ENCODE peak calls at places on chromosomes 6 and 20, in four cellular contexts. I, Z, V and A are unnamed samples.

GRCh38 chr6:127514396-127515227 is 4.5 kb downstream of the MTCL3 start:
- DNase-seq in I (peak), Z (peak), V (peak), A (no peak)

GRCh38 chr6:35047265-35048011 is 93.7 kb downstream of the TCP11 start:
- DNase-seq in I (no peak), Z (peak), V (peak), A (no peak)

GRCh38 chr6:84093405-84094049 is 60.0 kb downstream of the MRAP2 start:
- DNase-seq in I (no peak), Z (no peak), V (peak), A (no peak)

GRCh38 chr6:125273965-125274364 is 27.8 kb downstream of the HDDC2 start:
- DNase-seq in I (no peak), Z (peak), V (peak), A (no peak)

GRCh38 chr6:155050311-155050710 is 55.2 kb downstream of the TIAM2 start:
- DNase-seq in I (no peak), Z (no peak), V (peak), A (no peak)

GRCh38 chr6:27865952-27866369 is 46.2 kb downstream of the OR2B2 start:
- DNase-seq in I (peak), Z (peak), V (no peak), A (no peak)

GRCh38 chr20:22836211-22836610 is 198.9 kb upstream of the SSTR4 start:
- DNase-seq in I (no peak), Z (peak), V (peak), A (no peak)

GRCh38 chr6:155084431-155085123 is 89.5 kb downstream of the TIAM2 start:
- DNase-seq in I (no peak), Z (no peak), V (peak), A (no peak)

GRCh38 chr20:5642155-5642981 is 107.8 kb upstream of the SHLD1 start:
- DNase-seq in I (no peak), Z (peak), V (peak), A (no peak)

GRCh38 chr20:2507875-2508630 is 662 bp downstream of the ZNF343 start:
- DNase-seq in I (peak), Z (peak), V (peak), A (peak)

GRCh38 chr6:28303570-28303969 is 22.2 kb downstream of the PGBD1 start:
- DNase-seq in I (no peak), Z (no peak), V (no peak), A (no peak)

GRCh38 chr6:140441256-140441655 is 1066.8 kb upstream of the CITED2 start:
- DNase-seq in I (peak), Z (peak), V (peak), A (no peak)

GRCh38 chr20:63246490-63247284 is 7.6 kb downstream of the NKAIN4 start:
- DNase-seq in I (no peak), Z (no peak), V (peak), A (no peak)

GRCh38 chr6:52672422-52673025 is 1.6 kb downstream of the TMEM14A start:
- DNase-seq in I (peak), Z (no peak), V (peak), A (no peak)

GRCh38 chr20:34964486-34964885 is 8.8 kb downstream of the MYH7B start:
- DNase-seq in I (no peak), Z (no peak), V (no peak), A (no peak)

GRCh38 chr6:52543262-52543661 is 33.6 kb downstream of the TRAM2 start:
- DNase-seq in I (no peak), Z (no peak), V (no peak), A (no peak)

GRCh38 chr6:100464910-100465700 is at the start of gene SIM1:
- DNase-seq in I (peak), Z (peak), V (peak), A (no peak)

GRCh38 chr6:13015379-13015681 is 298.8 kb downstream of the PHACTR1 start:
- DNase-seq in I (no peak), Z (no peak), V (no peak), A (no peak)